ENCODE peak calls at places on chromosomes 3 and 15, in four cellular contexts. P is stimulated activated CD4-positive, alpha-beta T cell treated with anti-CD3 and anti-CD28 coated beads, TNF-alpha, amount 100 ng/mL, for 4 hours; K is ELR; A is anterior cingulate cortex. O is an unnamed sample.

GRCh38 chr3:125622381-125622788 is 27.1 kb upstream of the OSBPL11 start:
- DNase-seq in P (no peak), K (no peak), A (no peak), O (no peak)

GRCh38 chr3:77460326-77460725 is 420.4 kb downstream of the ROBO2 start:
- DNase-seq in P (no peak), K (peak; percentile 1), A (no peak), O (no peak)

GRCh38 chr3:55161256-55161655 is 233.4 kb upstream of the LRTM1 start:
- DNase-seq in P (no peak), K (peak; percentile 33), A (no peak), O (no peak)

GRCh38 chr3:132773071-132773619 is 50.9 kb upstream of the NPHP3 start:
- DNase-seq in P (no peak), K (peak; percentile 19), A (no peak), O (peak; percentile 84)

GRCh38 chr3:185988080-185988815 is 50.4 kb upstream of the TRA2B start:
- DNase-seq in P (no peak), K (peak; percentile 27), A (no peak), O (no peak)

GRCh38 chr3:184039414-184039813 is 7.9 kb downstream of the HTR3D start:
- DNase-seq in P (no peak), K (no peak), A (no peak), O (no peak)

GRCh38 chr15:22735781-22736180 is 50.7 kb upstream of the NIPA1 start:
- DNase-seq in P (no peak), K (peak; percentile 25), A (no peak), O (no peak)

GRCh38 chr15:58360421-58361090 is 71.2 kb upstream of the LIPC start:
- DNase-seq in P (no peak), K (no peak), A (no peak), O (no peak)

GRCh38 chr3:94525039-94525438 is 462.2 kb downstream of the NSUN3 start:
- DNase-seq in P (no peak), K (no peak), A (no peak), O (peak; percentile 36)

GRCh38 chr3:3893590-3893989 is 94.4 kb downstream of the LRRN1 start:
- DNase-seq in P (no peak), K (no peak), A (no peak), O (no peak)

GRCh38 chr3:48548731-48549705 is 7.6 kb downstream of the PFKFB4 start:
- DNase-seq in P (peak; percentile 77), K (peak; percentile 79), A (peak; percentile 71), O (peak; percentile 86)

GRCh38 chr3:61146010-61146569 is 105.2 kb downstream of the FHIT start:
- DNase-seq in P (no peak), K (no peak), A (no peak), O (no peak)

GRCh38 chr3:89795506-89795905 is 688.1 kb downstream of the EPHA3 start:
- DNase-seq in P (no peak), K (no peak), A (no peak), O (no peak)

GRCh38 chr3:88031543-88032148 is 27.2 kb downstream of the CGGBP1 start:
- DNase-seq in P (no peak), K (peak; percentile 65), A (no peak), O (peak; percentile 52)

GRCh38 chr3:150183619-150184425 is 213.1 kb upstream of the PFN2 start:
- DNase-seq in P (no peak), K (peak; percentile 93), A (peak; percentile 47), O (peak; percentile 90)

GRCh38 chr3:45993421-45994027 is 2.1 kb downstream of the FYCO1 start:
- DNase-seq in P (peak; percentile 5), K (peak; percentile 30), A (no peak), O (no peak)

GRCh38 chr3:112675349-112675748 is 34.4 kb upstream of the CCDC80 start:
- DNase-seq in P (no peak), K (no peak), A (no peak), O (no peak)